ENCODE peak calls at places on chromosomes 2 and 18, in eight cellular contexts. C is mesothelial cell of epicardium; S is fibroblast of lung; O is psoas muscle; A is activated CD8-positive, alpha-beta T cell treated with anti-CD3 and anti-CD28 coated beads for 36 hours; H is ovary; F is mammary epithelial cell; K is colonic mucosa. T is an unnamed sample.

GRCh38 chr18:32213693-32214092 is 23.9 kb downstream of the MEP1B start:
- DNase-seq in C (no peak), S (no peak), O (no peak), A (no peak), H (no peak), F (no peak), K (no peak), T (no peak)

GRCh38 chr2:88016948-88017779 is 817 bp upstream of the RNU2-63P start:
- DNase-seq in C (no peak), S (peak; percentile 53), O (peak; percentile 21), A (peak; percentile 70), H (no peak), F (peak; percentile 77), K (peak; percentile 76), T (no peak)

GRCh38 chr18:23683671-23684070 is 5.6 kb upstream of the LAMA3 start:
- DNase-seq in C (no peak), S (peak; percentile 60), O (no peak), A (no peak), H (no peak), F (no peak), K (no peak), T (no peak)

GRCh38 chr18:73945130-73945792 is 202.4 kb downstream of the FBXO15 start:
- DNase-seq in C (no peak), S (peak; percentile 63), O (no peak), A (no peak), H (no peak), F (no peak), K (no peak), T (peak; percentile 79)

GRCh38 chr18:68438536-68438935 is 276.4 kb downstream of the TMX3 start:
- DNase-seq in C (no peak), S (no peak), O (no peak), A (no peak), H (no peak), F (no peak), K (no peak), T (no peak)

GRCh38 chr2:241894681-241895426 is 25.3 kb downstream of the RTP5 start:
- DNase-seq in C (no peak), S (no peak), O (no peak), A (no peak), H (peak; percentile 40), F (no peak), K (no peak), T (no peak)

GRCh38 chr2:15931514-15931870 is 8.9 kb upstream of the MYCN start:
- DNase-seq in C (no peak), S (no peak), O (no peak), A (no peak), H (no peak), F (no peak), K (no peak), T (no peak)

GRCh38 chr2:223846524-223846923 is 9.1 kb upstream of the AP1S3 start:
- DNase-seq in C (no peak), S (peak; percentile 93), O (no peak), A (no peak), H (no peak), F (peak; percentile 90), K (no peak), T (no peak)

GRCh38 chr2:153519260-153519875 is 40.8 kb upstream of the RPRM start:
- DNase-seq in C (peak; percentile 75), S (peak; percentile 33), O (peak; percentile 36), A (peak; percentile 75), H (peak; percentile 48), F (peak; percentile 36), K (peak; percentile 58), T (no peak)

GRCh38 chr2:74498500-74499268 is 719 bp downstream of the LBX2 start:
- DNase-seq in C (peak; percentile 46), S (no peak), O (no peak), A (peak; percentile 59), H (no peak), F (peak; percentile 25), K (peak; percentile 63), T (no peak)

GRCh38 chr2:46082531-46083485 is 214.4 kb upstream of the EPAS1 start:
- DNase-seq in C (no peak), S (peak; percentile 94), O (peak; percentile 20), A (no peak), H (no peak), F (no peak), K (no peak), T (no peak)

GRCh38 chr18:23887035-23887434 is 127.5 kb upstream of the TTC39C start:
- DNase-seq in C (no peak), S (no peak), O (no peak), A (no peak), H (no peak), F (peak; percentile 30), K (no peak), T (peak; percentile 86)

GRCh38 chr18:32455346-32455745 is 15.3 kb downstream of the GAREM1 start:
- DNase-seq in C (no peak), S (no peak), O (no peak), A (no peak), H (no peak), F (no peak), K (no peak), T (no peak)

GRCh38 chr2:231530099-231531085 is at the start of gene NMUR1:
- DNase-seq in C (peak; percentile 64), S (no peak), O (peak; percentile 69), A (peak; percentile 70), H (peak; percentile 63), F (no peak), K (peak; percentile 50), T (no peak)

GRCh38 chr18:58505181-58505580 is 123.7 kb downstream of the ALPK2 start:
- DNase-seq in C (no peak), S (no peak), O (no peak), A (peak; percentile 59), H (no peak), F (no peak), K (no peak), T (no peak)

GRCh38 chr2:28155627-28156026 is 237.0 kb upstream of the FOSL2 start:
- DNase-seq in C (no peak), S (no peak), O (no peak), A (peak; percentile 17), H (no peak), F (no peak), K (no peak), T (no peak)

GRCh38 chr2:18792226-18792629 is 202.9 kb upstream of the NT5C1B start:
- DNase-seq in C (no peak), S (peak; percentile 76), O (no peak), A (no peak), H (no peak), F (no peak), K (no peak), T (no peak)

GRCh38 chr2:69578201-69578555 is 65.4 kb downstream of the AAK1 start:
- DNase-seq in C (no peak), S (no peak), O (no peak), A (no peak), H (no peak), F (no peak), K (no peak), T (no peak)

DNA sequence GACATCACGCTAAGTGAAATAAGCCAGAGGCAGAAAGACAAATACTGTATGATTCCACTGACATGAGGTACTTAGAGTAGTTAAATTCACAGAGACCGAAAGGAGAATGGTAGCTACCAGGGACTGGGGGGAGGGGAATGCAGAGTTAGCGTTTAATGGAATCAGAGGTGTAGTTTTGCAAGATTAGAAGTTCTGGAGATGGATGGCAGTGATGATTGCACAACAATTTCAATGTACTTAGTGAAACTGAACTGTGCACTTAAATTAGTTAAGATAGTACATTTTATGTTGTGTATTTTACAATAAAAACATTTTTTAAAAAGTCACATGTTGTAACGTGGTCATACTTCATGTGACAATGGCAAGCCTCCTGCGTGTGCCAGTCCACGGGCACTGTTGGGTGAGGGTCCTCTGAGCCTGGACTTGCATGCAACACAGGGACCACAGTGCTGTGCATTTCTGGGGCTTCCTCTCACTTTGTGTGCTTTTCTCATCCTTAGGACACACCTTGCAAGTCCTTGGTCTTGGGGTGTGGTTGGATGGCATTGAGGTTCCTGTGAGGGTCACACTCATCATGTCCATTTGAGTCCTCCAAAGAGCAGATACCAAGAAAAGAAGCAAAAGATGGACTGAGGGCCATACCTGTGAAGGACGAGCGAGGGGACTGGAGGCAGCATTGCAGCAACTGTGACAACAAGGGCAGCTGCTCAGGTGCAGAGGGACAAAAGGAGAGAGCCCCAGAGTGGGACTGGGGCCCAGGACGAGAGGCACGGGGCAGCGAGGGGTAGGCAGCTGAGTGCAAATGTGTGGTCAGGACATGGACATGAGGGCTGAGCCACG is 206.4 kb upstream of the HDAC4 start:
- DNase-seq in C (no peak), S (no peak), O (no peak), A (no peak), H (no peak), F (no peak), K (peak; percentile 10), T (no peak)
- TF ChIP-seq CTCF in C (no peak), S (no peak), O (no peak), A (no peak), H (no peak), F (no peak), K (no peak), T (no peak)

DNA sequence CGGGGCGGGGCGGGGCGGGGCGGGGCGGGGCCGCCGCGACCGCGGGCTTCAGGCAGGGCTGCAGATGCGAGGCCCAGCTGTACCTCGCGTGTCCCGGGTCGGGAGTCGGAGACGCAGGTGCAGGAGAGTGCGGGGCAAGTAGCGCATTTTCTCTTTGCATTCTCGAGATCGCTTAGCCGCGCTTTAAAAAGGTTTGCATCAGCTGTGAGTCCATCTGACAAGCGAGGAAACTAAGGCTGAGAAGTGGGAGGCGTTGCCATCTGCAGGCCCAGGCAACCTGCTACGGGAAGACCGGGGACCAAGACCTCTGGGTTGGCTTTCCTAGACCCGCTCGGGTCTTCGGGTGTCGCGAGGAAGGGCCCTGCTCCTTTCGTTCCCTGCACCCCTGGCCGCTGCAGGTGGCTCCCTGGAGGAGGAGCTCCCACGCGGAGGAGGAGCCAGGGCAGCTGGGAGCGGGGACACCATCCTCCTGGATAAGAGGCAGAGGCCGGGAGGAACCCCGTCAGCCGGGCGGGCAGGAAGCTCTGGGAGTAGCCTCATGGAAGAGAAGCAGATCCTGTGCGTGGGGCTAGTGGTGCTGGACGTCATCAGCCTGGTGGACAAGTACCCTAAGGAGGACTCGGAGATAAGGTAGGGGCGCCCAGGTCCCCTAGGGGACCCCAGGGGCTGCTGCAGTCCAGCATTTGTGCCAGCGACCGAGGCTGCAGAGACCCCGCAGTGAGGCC is at the start of gene KHK:
- DNase-seq in C (peak; percentile 57), S (peak; percentile 19), O (no peak), A (no peak), H (peak; percentile 67), F (no peak), K (peak; percentile 79), T (no peak)
- TF ChIP-seq CTCF in C (peak; percentile 67), S (no peak), O (no peak), A (peak; percentile 51), H (no peak), F (no peak), K (peak; percentile 8), T (no peak)

GRCh38 chr2:10486601-10487079 is 38.5 kb upstream of the ODC1 start:
- DNase-seq in C (peak; percentile 24), S (no peak), O (no peak), A (no peak), H (no peak), F (no peak), K (peak; percentile 90), T (no peak)
- TF ChIP-seq CTCF in C (no peak), S (no peak), O (no peak), A (no peak), H (no peak), F (no peak), K (no peak), T (no peak)

DNA sequence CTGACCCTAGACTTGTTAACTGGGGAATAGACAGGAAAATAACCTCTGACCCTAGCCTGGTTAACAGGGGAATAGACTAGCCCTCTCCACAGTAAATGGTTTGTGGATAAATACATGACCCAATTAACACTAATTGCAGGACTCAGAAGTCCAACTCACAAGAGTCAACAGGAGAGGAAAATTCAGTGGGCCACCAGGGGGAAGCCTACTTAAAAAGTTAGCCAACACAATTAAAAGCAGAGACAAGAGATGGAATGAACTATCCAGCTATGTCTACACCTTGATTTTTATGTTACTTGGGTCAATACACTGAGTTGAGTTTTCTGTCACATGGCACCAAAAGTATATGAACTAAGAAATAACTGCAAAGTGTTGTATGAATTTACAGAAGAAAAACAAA is 158.8 kb upstream of the SLC39A10 start:
- DNase-seq in C (no peak), S (peak; percentile 19), O (no peak), A (peak; percentile 76), H (no peak), F (peak; percentile 26), K (peak; percentile 48), T (no peak)
- TF ChIP-seq CTCF in C (no peak), S (peak; percentile 58), O (peak; percentile 10), A (peak; percentile 51), H (no peak), F (peak; percentile 45), K (peak; percentile 15), T (peak; percentile 47)